ENCODE peak calls at places on chromosomes 6 and 20, in nine cellular contexts. L is kidney tubule cell; X is SK-N-DZ; F is NCI-H2171 treated with DMSO at 0.1 percent for 48 hours; I is T-cell; E is HS-5; V is stimulated activated CD4-positive, alpha-beta T cell treated with anti-CD3 and anti-CD28 coated beads, Interleukin-4, amount 100 ng/mL, for 48 hours; O is body of pancreas; P is activated CD4-positive, alpha-beta T cell treated with anti-CD3 and anti-CD28 coated beads, Interleukin-2, amount 50 U/mL, for 24 hours. D is an unnamed sample.

GRCh38 chr20:49823152-49823847 is 10.7 kb downstream of the SLC9A8 start:
- DNase-seq in L (no peak), X (no peak), F (no peak), I (no peak), E (no peak), V (no peak), O (no peak), P (no peak), D (no peak)

GRCh38 chr20:31695849-31696804 is 26.5 kb downstream of the BCL2L1 start:
- DNase-seq in L (peak), X (no peak), F (no peak), I (no peak), E (peak), V (no peak), O (peak), P (no peak), D (no peak)

GRCh38 chr6:36610576-36611336 is 16.6 kb downstream of the SRSF3 start:
- DNase-seq in L (peak), X (no peak), F (peak), I (no peak), E (no peak), V (no peak), O (no peak), P (no peak), D (no peak)

GRCh38 chr20:61818746-61819483 is 246.8 kb downstream of the TAF4 start:
- DNase-seq in L (no peak), X (no peak), F (no peak), I (no peak), E (no peak), V (no peak), O (no peak), P (no peak), D (no peak)

GRCh38 chr6:1316482-1317220 is 4.8 kb downstream of the FOXQ1 start:
- DNase-seq in L (peak), X (peak), F (no peak), I (no peak), E (no peak), V (no peak), O (peak), P (no peak), D (no peak)

GRCh38 chr20:46226602-46227001 is 81.7 kb downstream of the CDH22 start:
- DNase-seq in L (peak), X (no peak), F (no peak), I (no peak), E (peak), V (no peak), O (no peak), P (no peak), D (no peak)

GRCh38 chr20:61660559-61660958 is 405.1 kb downstream of the TAF4 start:
- DNase-seq in L (no peak), X (no peak), F (no peak), I (no peak), E (no peak), V (no peak), O (no peak), P (no peak), D (no peak)

GRCh38 chr6:101650402-101651100 is 257.0 kb downstream of the GRIK2 start:
- DNase-seq in L (no peak), X (no peak), F (no peak), I (no peak), E (no peak), V (no peak), O (no peak), P (no peak), D (no peak)

D was measured in NCI-H2081.